ENCODE peak calls at places on chromosomes 1 and 21, in ten cellular contexts. C is GM10248, W is AG09319, F is left ventricle myocardium inferior, Q is A549, I is psoas muscle, S is GM23338, M is RWPE1, Y is neural crest cell, K is sigmoid colon. A is an unnamed sample.

GRCh38 chr1:30371179-30371788 is 352.1 kb downstream of the MATN1 start:
- DNase-seq in C (no peak), W (no peak), F (no peak), Q (no peak), I (no peak), S (no peak), M (no peak), Y (no peak), K (peak), A (no peak)

GRCh38 chr1:163035791-163036249 is 33.3 kb upstream of the RGS4 start:
- DNase-seq in C (no peak), W (peak), F (no peak), Q (peak), I (no peak), S (no peak), M (peak), Y (no peak), K (no peak), A (no peak)

GRCh38 chr21:36727886-36728285 is 29.0 kb downstream of the SIM2 start:
- DNase-seq in C (no peak), W (no peak), F (no peak), Q (no peak), I (no peak), S (peak), M (no peak), Y (no peak), K (peak), A (no peak)

GRCh38 chr1:32072622-32073386 is at the start of gene TMEM39B:
- DNase-seq in C (peak), W (peak), F (peak), Q (peak), I (peak), S (peak), M (peak), Y (peak), K (peak), A (peak)

GRCh38 chr1:231421616-231421970 is 494 bp downstream of the EGLN1 start:
- DNase-seq in C (peak), W (no peak), F (peak), Q (no peak), I (no peak), S (no peak), M (no peak), Y (no peak), K (peak), A (peak)

GRCh38 chr1:108049083-108049819 is 84.3 kb upstream of the VAV3 start:
- DNase-seq in C (no peak), W (no peak), F (peak), Q (peak), I (peak), S (peak), M (no peak), Y (peak), K (peak), A (no peak)

GRCh38 chr1:53280486-53280885 is 42.2 kb upstream of the MAGOH start:
- DNase-seq in C (no peak), W (no peak), F (no peak), Q (no peak), I (no peak), S (no peak), M (no peak), Y (no peak), K (no peak), A (no peak)

GRCh38 chr1:85398391-85399064 is 66.4 kb downstream of the DDAH1 start:
- DNase-seq in C (no peak), W (no peak), F (no peak), Q (peak), I (no peak), S (no peak), M (peak), Y (no peak), K (no peak), A (no peak)

GRCh38 chr1:160827418-160827817 is 31.4 kb downstream of the LY9 start:
- DNase-seq in C (no peak), W (no peak), F (no peak), Q (peak), I (no peak), S (no peak), M (no peak), Y (no peak), K (no peak), A (no peak)

GRCh38 chr1:44233593-44233992 is 20.3 kb downstream of the DMAP1 start:
- DNase-seq in C (no peak), W (no peak), F (no peak), Q (no peak), I (no peak), S (no peak), M (no peak), Y (no peak), K (no peak), A (no peak)

GRCh38 chr1:57249511-57249910 is 174.3 kb downstream of the DAB1 start:
- DNase-seq in C (no peak), W (no peak), F (no peak), Q (no peak), I (no peak), S (no peak), M (no peak), Y (no peak), K (no peak), A (no peak)

GRCh38 chr1:8422439-8423133 is 104.7 kb downstream of the SLC45A1 start:
- DNase-seq in C (no peak), W (no peak), F (no peak), Q (no peak), I (peak), S (peak), M (peak), Y (no peak), K (no peak), A (no peak)

GRCh38 chr21:42429856-42430255 is 26.2 kb downstream of the UBASH3A start:
- DNase-seq in C (no peak), W (no peak), F (no peak), Q (no peak), I (no peak), S (peak), M (no peak), Y (no peak), K (no peak), A (no peak)

GRCh38 chr1:170768929-170769328 is 105.0 kb downstream of the PRRX1 start:
- DNase-seq in C (no peak), W (no peak), F (no peak), Q (no peak), I (no peak), S (no peak), M (no peak), Y (no peak), K (no peak), A (no peak)

GRCh38 chr1:31795801-31796621 is 19.8 kb downstream of the SPOCD1 start:
- DNase-seq in C (no peak), W (no peak), F (no peak), Q (peak), I (no peak), S (no peak), M (no peak), Y (no peak), K (peak), A (peak)

GRCh38 chr1:203338335-203339036 is 12.4 kb downstream of the FMOD start:
- DNase-seq in C (peak), W (no peak), F (no peak), Q (peak), I (peak), S (peak), M (peak), Y (peak), K (peak), A (no peak)

GRCh38 chr1:232428781-232429530 is 201.0 kb downstream of the SIPA1L2 start:
- DNase-seq in C (no peak), W (no peak), F (no peak), Q (no peak), I (no peak), S (no peak), M (no peak), Y (no peak), K (no peak), A (no peak)

GRCh38 chr21:46493828-46494227 is 35.1 kb downstream of the DIP2A start:
- DNase-seq in C (no peak), W (no peak), F (no peak), Q (no peak), I (no peak), S (no peak), M (no peak), Y (no peak), K (no peak), A (no peak)

GRCh38 chr1:66370462-66370907 is 163.5 kb upstream of the SGIP1 start:
- DNase-seq in C (no peak), W (no peak), F (no peak), Q (no peak), I (no peak), S (no peak), M (no peak), Y (no peak), K (no peak), A (no peak)

GRCh38 chr1:197731449-197731848 is 43.8 kb downstream of the DENND1B start:
- DNase-seq in C (no peak), W (no peak), F (no peak), Q (no peak), I (no peak), S (peak), M (no peak), Y (no peak), K (no peak), A (no peak)
- TF ChIP-seq CTCF in C (no peak), W (no peak), F (no peak), Q (no peak), I (no peak), S (no peak), M (no peak), Y (no peak), K (no peak), A (no peak)

DNA sequence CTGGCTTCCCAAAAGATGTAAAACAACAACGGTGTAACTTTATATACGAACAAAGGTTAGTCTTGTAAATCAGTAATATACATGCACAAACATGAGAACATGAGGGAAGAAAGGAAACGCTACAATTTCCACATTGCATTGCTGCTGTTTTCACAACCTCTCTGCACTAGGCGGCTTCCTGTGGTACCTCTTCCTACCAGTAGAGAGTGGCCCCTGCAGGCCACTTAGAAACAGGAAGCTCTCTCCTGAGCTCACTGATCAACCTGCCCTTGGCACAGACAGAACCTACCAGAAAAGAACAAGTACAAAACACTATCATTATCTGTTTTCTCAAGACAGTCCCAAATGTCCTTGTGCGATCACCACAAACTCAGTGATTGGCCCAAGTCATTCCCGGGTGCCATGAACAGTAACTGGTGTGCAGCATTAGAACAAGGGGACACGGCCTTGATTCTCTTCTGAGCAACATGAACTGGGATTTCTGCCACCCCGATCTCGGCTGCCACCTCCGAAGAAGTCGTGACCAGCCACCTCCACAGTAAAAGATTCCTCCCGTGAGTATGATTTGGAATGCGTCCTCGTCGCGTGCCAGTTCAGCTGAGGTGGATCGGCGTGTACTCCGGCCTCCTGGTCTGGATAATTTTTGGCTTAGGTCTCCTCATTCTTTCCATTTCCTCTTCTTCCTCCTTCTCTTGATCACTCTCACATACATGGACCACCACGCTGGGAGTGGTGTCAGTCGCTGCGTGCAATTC is 5.7 kb upstream of the KCNE1 start:
- DNase-seq in C (no peak), W (no peak), F (no peak), Q (peak), I (no peak), S (peak), M (no peak), Y (no peak), K (no peak), A (no peak)
- TF ChIP-seq CTCF in C (peak), W (no peak), F (peak), Q (no peak), I (no peak), S (peak), M (no peak), Y (peak), K (no peak), A (no peak)

GRCh38 chr21:39204134-39204533 is 20.9 kb upstream of the PSMG1 start:
- DNase-seq in C (no peak), W (no peak), F (no peak), Q (no peak), I (no peak), S (no peak), M (no peak), Y (no peak), K (no peak), A (no peak)
- TF ChIP-seq CTCF in C (no peak), W (no peak), F (peak), Q (no peak), I (peak), S (no peak), M (no peak), Y (peak), K (no peak), A (peak)

GRCh38 chr1:247445775-247446364 is 12.0 kb downstream of the OR2B11 start:
- DNase-seq in C (no peak), W (no peak), F (no peak), Q (no peak), I (no peak), S (no peak), M (no peak), Y (no peak), K (no peak), A (no peak)

GRCh38 chr1:247451388-247452010 is 6.4 kb downstream of the OR2B11 start:
- DNase-seq in C (no peak), W (no peak), F (no peak), Q (no peak), I (no peak), S (no peak), M (no peak), Y (no peak), K (no peak), A (no peak)

GRCh38 chr1:247447162-247447909 is 10.6 kb downstream of the OR2B11 start:
- DNase-seq in C (no peak), W (no peak), F (no peak), Q (no peak), I (no peak), S (no peak), M (no peak), Y (no peak), K (no peak), A (no peak)

GRCh38 chr1:247444571-247444970 is 13.3 kb downstream of the OR2B11 start:
- DNase-seq in C (no peak), W (no peak), F (no peak), Q (no peak), I (no peak), S (no peak), M (no peak), Y (no peak), K (no peak), A (no peak)

GRCh38 chr1:247448107-247448778 is 9.7 kb downstream of the OR2B11 start:
- DNase-seq in C (no peak), W (peak), F (peak), Q (peak), I (peak), S (peak), M (peak), Y (peak), K (peak), A (no peak)
- TF ChIP-seq CTCF in C (no peak), W (no peak), F (no peak), Q (no peak), I (no peak), S (peak), M (no peak), Y (no peak), K (no peak), A (no peak)

DNA sequence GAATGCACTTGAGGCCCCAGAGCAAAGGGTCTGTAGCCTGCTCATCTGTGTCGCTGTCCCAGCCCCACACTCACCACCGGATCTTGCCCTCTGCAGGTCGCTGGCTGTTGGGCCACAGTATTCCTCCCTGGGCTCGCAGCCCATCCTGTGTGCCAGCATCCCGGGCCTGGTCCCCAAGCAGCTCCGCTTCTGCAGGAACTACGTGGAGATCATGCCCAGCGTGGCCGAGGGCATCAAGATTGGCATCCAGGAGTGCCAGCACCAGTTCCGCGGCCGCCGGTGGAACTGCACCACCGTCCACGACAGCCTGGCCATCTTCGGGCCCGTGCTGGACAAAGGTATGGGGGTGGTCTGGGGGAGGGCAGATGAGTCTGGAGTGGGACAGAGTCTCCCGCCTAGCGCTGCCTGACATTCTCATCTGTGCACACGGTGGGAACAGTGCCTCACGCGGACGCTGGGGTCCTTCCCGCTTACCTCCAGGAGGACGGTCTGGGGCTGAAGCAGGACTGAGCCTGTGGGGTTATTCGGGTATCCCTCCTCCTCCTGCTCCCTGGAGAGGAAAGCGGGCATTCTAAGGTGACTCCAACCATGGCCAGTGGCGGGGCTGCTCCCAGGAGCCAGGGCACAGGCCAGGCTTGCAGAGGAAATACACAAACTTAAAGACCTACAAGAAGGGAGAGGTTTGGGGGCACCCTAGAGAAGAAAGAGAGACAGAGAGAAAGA is 15.9 kb downstream of the WNT3A start:
- DNase-seq in C (no peak), W (no peak), F (no peak), Q (no peak), I (no peak), S (no peak), M (no peak), Y (no peak), K (peak), A (no peak)
- TF ChIP-seq CTCF in C (no peak), W (no peak), F (no peak), Q (no peak), I (no peak), S (no peak), M (no peak), Y (no peak), K (no peak), A (no peak)

A was measured in mesothelial cell of epicardium.